ENCODE peak calls at places on chromosomes 16 and 17, in eight cellular contexts. R is lower lobe of right lung, C is upper lobe of left lung, A is right lobe of liver, G is adipocyte, N is endothelial cell of umbilical vein, Y is suprapubic skin, K is testis. M is an unnamed sample.
A peak's percentile ranks its signal among the peaks of the same experiment; 100 is the strongest.

GRCh38 chr17:31856750-31857149 is 2.3 kb downstream of the COPRS start:
- DNase-seq in R (no peak), C (no peak), A (no peak), G (peak; percentile 27), N (no peak), Y (no peak), K (no peak), M (no peak)

GRCh38 chr16:76386784-76387183 is 109.6 kb downstream of the CNTNAP4 start:
- DNase-seq in R (no peak), C (no peak), A (no peak), G (peak; percentile 48), N (no peak), Y (no peak), K (no peak), M (no peak)

GRCh38 chr17:7881655-7882054 is 6.9 kb upstream of the CHD3 start:
- DNase-seq in R (no peak), C (no peak), A (no peak), G (no peak), N (no peak), Y (peak; percentile 66), K (peak; percentile 49), M (no peak)

GRCh38 chr16:50711862-50712567 is 18.6 kb downstream of the NOD2 start:
- DNase-seq in R (no peak), C (peak; percentile 76), A (no peak), G (no peak), N (no peak), Y (no peak), K (no peak), M (no peak)

GRCh38 chr17:77281024-77281903 is 140.5 kb downstream of the SEC14L1 start:
- DNase-seq in R (peak; percentile 77), C (peak; percentile 93), A (peak; percentile 79), G (peak; percentile 58), N (no peak), Y (no peak), K (peak; percentile 46), M (peak; percentile 71)

GRCh38 chr16:50198802-50199410 is 45.8 kb downstream of the TENT4B start:
- DNase-seq in R (no peak), C (no peak), A (no peak), G (no peak), N (no peak), Y (no peak), K (no peak), M (no peak)

GRCh38 chr17:64025732-64026294 is 5.4 kb upstream of the ICAM2 start:
- DNase-seq in R (peak; percentile 90), C (peak; percentile 90), A (peak; percentile 81), G (peak; percentile 84), N (peak; percentile 82), Y (peak; percentile 90), K (peak; percentile 81), M (peak; percentile 93)

GRCh38 chr17:75105269-75106080 is 4.3 kb upstream of the ARMC7 start:
- DNase-seq in R (peak; percentile 75), C (no peak), A (peak; percentile 57), G (peak; percentile 51), N (peak; percentile 95), Y (no peak), K (peak; percentile 55), M (no peak)

GRCh38 chr17:52681486-52681885 is 523.0 kb upstream of the CA10 start:
- DNase-seq in R (no peak), C (no peak), A (no peak), G (no peak), N (no peak), Y (no peak), K (no peak), M (no peak)

GRCh38 chr16:10940501-10941079 is 1.7 kb downstream of the DEXI start:
- DNase-seq in R (no peak), C (no peak), A (peak; percentile 44), G (peak; percentile 59), N (no peak), Y (no peak), K (no peak), M (no peak)

DNA sequence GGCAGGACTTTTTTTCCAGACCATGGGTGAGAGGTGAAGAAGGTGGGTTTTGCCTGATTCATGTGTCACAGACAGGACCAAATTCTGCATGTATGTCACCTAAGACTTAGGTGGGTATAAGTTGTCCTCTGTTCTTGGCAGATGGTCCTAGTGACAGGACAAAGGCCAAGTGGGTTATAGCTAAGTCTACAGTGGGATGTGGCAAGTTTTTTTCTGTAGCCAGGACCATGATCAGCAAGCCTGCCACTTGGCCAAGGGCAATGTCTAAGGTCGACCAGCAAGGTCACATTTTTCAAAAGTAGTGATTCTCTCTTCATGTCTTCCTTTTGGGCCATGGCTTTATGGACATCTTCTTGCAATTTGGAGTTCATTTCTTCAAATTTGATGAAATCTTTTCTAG is 20.2 kb downstream of the ZNF267 start:
- DNase-seq in R (no peak), C (no peak), A (no peak), G (no peak), N (no peak), Y (no peak), K (no peak), M (no peak)
- H3K9me3 ChIP-seq in R (peaks cover 35% of the 10 kb centered on the region), C (peaks cover 13% of the 10 kb centered on the region), A (peaks cover 6% of the 10 kb centered on the region), G (peaks cover 74% of the 10 kb centered on the region), N (peaks cover 5% of the 10 kb centered on the region), Y (peaks cover 10% of the 10 kb centered on the region), K (no peaks in the 10 kb centered on the region), M (peaks cover 29% of the 10 kb centered on the region)

DNA sequence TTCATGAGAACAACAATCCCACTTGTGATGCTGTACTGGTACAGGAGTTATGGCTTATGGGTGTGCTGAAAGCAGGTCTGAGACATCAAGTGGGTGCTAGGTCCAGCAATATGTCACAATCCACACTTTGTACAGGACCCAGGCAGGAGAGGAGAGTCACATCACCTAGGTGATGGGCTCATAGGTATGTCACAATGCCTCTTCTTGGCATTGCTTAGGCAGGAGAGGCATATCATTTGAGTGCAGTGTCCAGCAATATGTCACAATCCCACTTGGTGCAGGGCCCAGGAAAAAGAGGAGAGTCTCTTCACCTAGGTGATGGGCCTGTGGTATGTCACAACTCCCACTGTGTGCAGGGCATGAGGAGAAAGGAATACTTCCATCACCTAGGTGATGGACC is 2110.0 kb downstream of the TP53TG3F start:
- DNase-seq in R (no peak), C (no peak), A (no peak), G (no peak), N (no peak), Y (no peak), K (no peak), M (no peak)
- H3K9me3 ChIP-seq in R (no peaks in the 10 kb centered on the region), C (no peaks in the 10 kb centered on the region), A (no peaks in the 10 kb centered on the region), G (no peaks in the 10 kb centered on the region), N (peaks cover 12% of the 10 kb centered on the region), Y (no peaks in the 10 kb centered on the region), K (no peaks in the 10 kb centered on the region), M (peaks cover 4% of the 10 kb centered on the region)

GRCh38 chr16:1258218-1258587 is 2.3 kb downstream of the TPSD1 start:
- DNase-seq in R (no peak), C (no peak), A (no peak), G (no peak), N (no peak), Y (no peak), K (no peak), M (no peak)

GRCh38 chr16:1258906-1259759 is 3.3 kb downstream of the TPSD1 start:
- DNase-seq in R (no peak), C (peak; percentile 73), A (no peak), G (no peak), N (no peak), Y (no peak), K (no peak), M (no peak)

GRCh38 chr16:1257561-1258217 is 1.8 kb downstream of the TPSD1 start:
- DNase-seq in R (no peak), C (peak; percentile 75), A (no peak), G (no peak), N (no peak), Y (no peak), K (no peak), M (no peak)

GRCh38 chr16:1259760-1260068 is 3.8 kb downstream of the TPSD1 start:
- DNase-seq in R (no peak), C (peak; percentile 43), A (no peak), G (no peak), N (no peak), Y (no peak), K (no peak), M (no peak)

DNA sequence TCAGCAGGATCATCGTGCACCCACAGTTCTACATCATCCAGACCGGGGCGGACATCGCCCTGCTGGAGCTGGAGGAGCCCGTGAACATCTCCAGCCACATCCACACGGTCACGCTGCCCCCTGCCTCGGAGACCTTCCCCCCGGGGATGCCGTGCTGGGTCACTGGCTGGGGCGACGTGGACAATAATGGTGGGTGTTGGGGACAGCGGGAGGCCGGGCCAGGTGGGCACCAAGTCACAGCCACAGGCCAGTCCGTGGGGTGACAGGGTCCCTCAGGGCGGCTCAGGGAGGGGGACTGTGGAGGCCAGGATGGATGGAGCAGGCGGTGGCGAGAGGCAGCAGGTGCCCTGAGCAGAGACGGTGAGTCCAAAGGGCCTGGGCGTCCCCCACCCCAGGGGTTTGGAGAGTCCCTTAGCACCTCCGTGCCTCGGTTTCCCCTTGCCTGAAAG is 1.0 kb downstream of the TPSD1 start:
- DNase-seq in R (no peak), C (peak; percentile 68), A (no peak), G (no peak), N (no peak), Y (no peak), K (no peak), M (no peak)
- H3K9me3 ChIP-seq in R (no peaks in the 10 kb centered on the region), C (no peaks in the 10 kb centered on the region), A (no peaks in the 10 kb centered on the region), G (no peaks in the 10 kb centered on the region), N (no peaks in the 10 kb centered on the region), Y (no peaks in the 10 kb centered on the region), K (no peaks in the 10 kb centered on the region), M (no peaks in the 10 kb centered on the region)

GRCh38 chr17:21677911-21678310 is 14.4 kb upstream of the KCNJ18 start:
- DNase-seq in R (no peak), C (no peak), A (no peak), G (no peak), N (no peak), Y (peak; percentile 72), K (no peak), M (no peak)

GRCh38 chr17:21677126-21677910 is 15.0 kb upstream of the KCNJ18 start:
- DNase-seq in R (no peak), C (peak; percentile 55), A (no peak), G (no peak), N (no peak), Y (peak; percentile 77), K (no peak), M (no peak)

GRCh38 chr17:21680366-21680765 is 12.0 kb upstream of the KCNJ18 start:
- DNase-seq in R (no peak), C (peak; percentile 43), A (no peak), G (no peak), N (no peak), Y (peak; percentile 82), K (no peak), M (no peak)

GRCh38 chr17:21679256-21680146 is 12.8 kb upstream of the KCNJ18 start:
- DNase-seq in R (no peak), C (peak; percentile 80), A (no peak), G (no peak), N (no peak), Y (peak; percentile 78), K (peak; percentile 53), M (no peak)

DNA sequence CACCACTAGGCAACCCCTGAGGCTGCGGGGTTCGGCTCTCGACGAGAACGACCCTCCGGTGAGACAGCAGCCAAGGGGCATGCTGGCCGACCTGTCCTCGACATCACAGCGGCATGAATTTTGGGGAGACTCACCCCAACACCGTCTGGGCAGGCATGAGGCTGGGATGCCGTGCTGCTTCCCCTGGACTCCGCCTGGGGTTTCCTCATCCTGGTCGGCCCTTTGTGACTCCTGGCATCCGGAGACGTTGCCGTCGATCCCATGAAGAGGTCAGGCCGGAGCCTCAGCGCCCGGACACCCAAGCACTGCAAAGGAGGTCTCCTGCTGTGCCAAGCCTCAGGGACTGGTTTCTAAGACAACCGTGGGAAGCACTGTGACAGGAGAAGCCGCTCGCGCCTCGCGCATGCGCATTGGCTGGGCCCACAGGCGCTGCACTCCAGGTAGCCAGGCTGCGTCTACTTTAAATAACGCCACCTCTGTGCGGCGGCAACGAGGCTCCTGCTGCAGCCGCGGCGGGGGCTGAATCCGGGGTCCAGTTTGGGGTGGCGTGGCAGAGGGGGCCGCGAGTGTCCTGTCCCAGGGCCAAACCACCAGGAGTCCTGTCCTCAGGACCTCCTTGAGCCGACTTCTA is 13.8 kb upstream of the KCNJ18 start:
- DNase-seq in R (no peak), C (peak; percentile 85), A (no peak), G (no peak), N (no peak), Y (peak; percentile 77), K (peak; percentile 73), M (no peak)
- H3K9me3 ChIP-seq in R (no peaks in the 10 kb centered on the region), C (peaks cover 4% of the 10 kb centered on the region), A (no peaks in the 10 kb centered on the region), G (no peaks in the 10 kb centered on the region), N (peaks cover 19% of the 10 kb centered on the region), Y (peaks cover 4% of the 10 kb centered on the region), K (no peaks in the 10 kb centered on the region), M (no peaks in the 10 kb centered on the region)

M was measured in T-helper 17 cell.